ENCODE peak calls at places on chromosomes 16 and 17, in ten cellular contexts. N, J, R, B, E, K, I, L, D and H are unnamed samples. For H3K4me1, the result is how much of the 10 kb centered on the place peaks cover.

GRCh38 chr16:66079671-66080070 is 286.8 kb upstream of the CDH5 start:
- DNase-seq in N (no peak), J (no peak), R (no peak), B (no peak), E (no peak), K (no peak), I (no peak), L (no peak), D (peak), H (no peak)

GRCh38 chr17:40610359-40610758 is 37.3 kb downstream of the SMARCE1 start:
- DNase-seq in N (no peak), J (no peak), R (no peak), B (no peak), E (no peak), K (peak), I (no peak), L (no peak), D (no peak), H (no peak)

GRCh38 chr17:18948476-18949006 is 3.4 kb upstream of the SLC5A10 start:
- DNase-seq in N (no peak), J (no peak), R (no peak), B (no peak), E (no peak), K (no peak), I (no peak), L (no peak), D (no peak), H (no peak)

GRCh38 chr17:44222112-44222869 is 2.8 kb upstream of the UBTF start:
- DNase-seq in N (peak), J (peak), R (peak), B (peak), E (no peak), K (peak), I (peak), L (peak), D (peak), H (no peak)

GRCh38 chr16:4500283-4500682 is 24.1 kb downstream of the HMOX2 start:
- DNase-seq in N (no peak), J (no peak), R (no peak), B (no peak), E (no peak), K (no peak), I (peak), L (no peak), D (peak), H (no peak)

GRCh38 chr16:59540621-59541020 is 806.5 kb upstream of the GOT2 start:
- DNase-seq in N (no peak), J (no peak), R (no peak), B (no peak), E (no peak), K (no peak), I (no peak), L (no peak), D (peak), H (no peak)

GRCh38 chr17:28573966-28574480 is 2.7 kb downstream of the ALDOC start:
- DNase-seq in N (no peak), J (no peak), R (no peak), B (no peak), E (no peak), K (no peak), I (no peak), L (no peak), D (no peak), H (no peak)

GRCh38 chr17:46115687-46116086 is 77.5 kb downstream of the KANSL1 start:
- DNase-seq in N (no peak), J (no peak), R (no peak), B (no peak), E (no peak), K (no peak), I (no peak), L (no peak), D (peak), H (no peak)

GRCh38 chr16:15948532-15949209 is 745 bp upstream of the ABCC1 start:
- DNase-seq in N (no peak), J (no peak), R (no peak), B (no peak), E (no peak), K (peak), I (no peak), L (no peak), D (no peak), H (no peak)

GRCh38 chr17:628507-628941 is 86.1 kb downstream of the VPS53 start:
- DNase-seq in N (no peak), J (no peak), R (no peak), B (no peak), E (no peak), K (no peak), I (no peak), L (peak), D (no peak), H (no peak)

GRCh38 chr17:73089322-73089721 is 3.2 kb downstream of the SLC39A11 start:
- DNase-seq in N (no peak), J (no peak), R (no peak), B (no peak), E (no peak), K (no peak), I (no peak), L (no peak), D (no peak), H (no peak)

GRCh38 chr17:38454528-38454927 is 26.3 kb downstream of the ARHGAP23 start:
- DNase-seq in N (peak), J (no peak), R (no peak), B (peak), E (no peak), K (no peak), I (peak), L (peak), D (peak), H (no peak)

GRCh38 chr17:18319604-18320256 is 4.6 kb downstream of the SMCR8 start:
- DNase-seq in N (no peak), J (no peak), R (no peak), B (no peak), E (no peak), K (peak), I (peak), L (no peak), D (peak), H (peak)

GRCh38 chr16:47213761-47214440 is 70.2 kb upstream of the NETO2 start:
- DNase-seq in N (no peak), J (no peak), R (no peak), B (no peak), E (no peak), K (no peak), I (no peak), L (no peak), D (peak), H (peak)

GRCh38 chr17:49214665-49215360 is 4.3 kb downstream of the ABI3 start:
- DNase-seq in N (no peak), J (no peak), R (no peak), B (no peak), E (no peak), K (no peak), I (no peak), L (no peak), D (no peak), H (no peak)

GRCh38 chr17:32274101-32274500 is 8.5 kb downstream of the RHBDL3 start:
- DNase-seq in N (no peak), J (no peak), R (no peak), B (no peak), E (no peak), K (no peak), I (no peak), L (no peak), D (no peak), H (no peak)

GRCh38 chr16:79658301-79659001 is 57.9 kb upstream of the MAF start:
- DNase-seq in N (no peak), J (no peak), R (no peak), B (peak), E (no peak), K (no peak), I (peak), L (no peak), D (peak), H (peak)

GRCh38 chr16:10765772-10766171 is 22.1 kb downstream of the NUBP1 start:
- DNase-seq in N (no peak), J (no peak), R (no peak), B (no peak), E (no peak), K (peak), I (no peak), L (no peak), D (no peak), H (no peak)

GRCh38 chr16:706189-707061 is 824 bp upstream of the FBXL16 start:
- DNase-seq in N (no peak), J (no peak), R (no peak), B (no peak), E (no peak), K (no peak), I (no peak), L (no peak), D (no peak), H (no peak)

GRCh38 chr17:78645421-78646295 is 68.5 kb upstream of the DNAH17 start:
- DNase-seq in N (peak), J (peak), R (no peak), B (peak), E (no peak), K (peak), I (peak), L (peak), D (peak), H (no peak)

GRCh38 chr17:69713815-69714214 is 299.3 kb downstream of the MAP2K6 start:
- DNase-seq in N (no peak), J (no peak), R (no peak), B (no peak), E (no peak), K (no peak), I (no peak), L (no peak), D (no peak), H (no peak)

GRCh38 chr16:12340151-12340733 is 363.7 kb downstream of the SNX29 start:
- DNase-seq in N (no peak), J (no peak), R (no peak), B (no peak), E (no peak), K (peak), I (peak), L (no peak), D (peak), H (peak)

GRCh38 chr16:85017151-85017550 is 5.8 kb upstream of the ZDHHC7 start:
- DNase-seq in N (no peak), J (no peak), R (no peak), B (no peak), E (no peak), K (peak), I (peak), L (no peak), D (peak), H (no peak)

GRCh38 chr17:53724726-53725125 is 98.0 kb upstream of the KIF2B start:
- DNase-seq in N (no peak), J (no peak), R (no peak), B (no peak), E (no peak), K (no peak), I (no peak), L (no peak), D (no peak), H (no peak)

GRCh38 chr16:5176505-5176904 is 78.9 kb upstream of the EEF2KMT start:
- DNase-seq in N (no peak), J (no peak), R (peak), B (no peak), E (no peak), K (no peak), I (no peak), L (no peak), D (no peak), H (no peak)

GRCh38 chr16:20905576-20905975 is 5.0 kb downstream of the LYRM1 start:
- DNase-seq in N (no peak), J (no peak), R (no peak), B (no peak), E (no peak), K (no peak), I (no peak), L (no peak), D (peak), H (no peak)

GRCh38 chr16:78505544-78506371 is 406.3 kb downstream of the WWOX start:
- DNase-seq in N (peak), J (no peak), R (no peak), B (peak), E (no peak), K (no peak), I (no peak), L (peak), D (no peak), H (no peak)

GRCh38 chr16:1309888-1310831 is 724 bp downstream of the UBE2I start:
- DNase-seq in N (peak), J (peak), R (no peak), B (peak), E (no peak), K (peak), I (no peak), L (peak), D (peak), H (no peak)

GRCh38 chr16:12896562-12896961 is 4.8 kb upstream of the SHISA9 start:
- DNase-seq in N (no peak), J (no peak), R (peak), B (no peak), E (no peak), K (peak), I (peak), L (no peak), D (no peak), H (no peak)

GRCh38 chr16:70522216-70523000 is 946 bp downstream of the COG4 start:
- DNase-seq in N (no peak), J (no peak), R (no peak), B (no peak), E (no peak), K (peak), I (no peak), L (no peak), D (no peak), H (no peak)

GRCh38 chr16:25095636-25096035 is 15.9 kb upstream of the LCMT1 start:
- DNase-seq in N (no peak), J (no peak), R (no peak), B (no peak), E (no peak), K (no peak), I (peak), L (no peak), D (no peak), H (no peak)

GRCh38 chr17:17780941-17781590 is 55.7 kb downstream of the SREBF1 start:
- DNase-seq in N (no peak), J (no peak), R (peak), B (peak), E (no peak), K (no peak), I (no peak), L (no peak), D (peak), H (no peak)

GRCh38 chr16:11050536-11050935 is 106.2 kb downstream of the CLEC16A start:
- DNase-seq in N (no peak), J (no peak), R (no peak), B (peak), E (no peak), K (no peak), I (no peak), L (no peak), D (no peak), H (no peak)

GRCh38 chr17:70527364-70527888 is 358.1 kb downstream of the KCNJ2 start:
- DNase-seq in N (no peak), J (no peak), R (no peak), B (no peak), E (no peak), K (no peak), I (no peak), L (no peak), D (no peak), H (no peak)

GRCh38 chr16:66881014-66881417 is 701 bp downstream of the PDP2 start:
- DNase-seq in N (no peak), J (no peak), R (peak), B (no peak), E (no peak), K (no peak), I (peak), L (no peak), D (no peak), H (no peak)

GRCh38 chr16:18969855-18970240 is 13.9 kb upstream of the TMC7 start:
- DNase-seq in N (no peak), J (no peak), R (no peak), B (no peak), E (no peak), K (no peak), I (no peak), L (no peak), D (no peak), H (no peak)

GRCh38 chr17:74521701-74522201 is 9.5 kb downstream of the CD300LB start:
- DNase-seq in N (no peak), J (no peak), R (no peak), B (no peak), E (no peak), K (no peak), I (peak), L (peak), D (no peak), H (no peak)

GRCh38 chr17:74892974-74893911 is at the start of gene FADS6:
- DNase-seq in N (no peak), J (no peak), R (no peak), B (no peak), E (no peak), K (no peak), I (no peak), L (peak), D (no peak), H (no peak)

GRCh38 chr17:57925361-57925990 is 29.7 kb downstream of the CUEDC1 start:
- DNase-seq in N (no peak), J (no peak), R (no peak), B (no peak), E (no peak), K (no peak), I (no peak), L (no peak), D (no peak), H (no peak)

DNA sequence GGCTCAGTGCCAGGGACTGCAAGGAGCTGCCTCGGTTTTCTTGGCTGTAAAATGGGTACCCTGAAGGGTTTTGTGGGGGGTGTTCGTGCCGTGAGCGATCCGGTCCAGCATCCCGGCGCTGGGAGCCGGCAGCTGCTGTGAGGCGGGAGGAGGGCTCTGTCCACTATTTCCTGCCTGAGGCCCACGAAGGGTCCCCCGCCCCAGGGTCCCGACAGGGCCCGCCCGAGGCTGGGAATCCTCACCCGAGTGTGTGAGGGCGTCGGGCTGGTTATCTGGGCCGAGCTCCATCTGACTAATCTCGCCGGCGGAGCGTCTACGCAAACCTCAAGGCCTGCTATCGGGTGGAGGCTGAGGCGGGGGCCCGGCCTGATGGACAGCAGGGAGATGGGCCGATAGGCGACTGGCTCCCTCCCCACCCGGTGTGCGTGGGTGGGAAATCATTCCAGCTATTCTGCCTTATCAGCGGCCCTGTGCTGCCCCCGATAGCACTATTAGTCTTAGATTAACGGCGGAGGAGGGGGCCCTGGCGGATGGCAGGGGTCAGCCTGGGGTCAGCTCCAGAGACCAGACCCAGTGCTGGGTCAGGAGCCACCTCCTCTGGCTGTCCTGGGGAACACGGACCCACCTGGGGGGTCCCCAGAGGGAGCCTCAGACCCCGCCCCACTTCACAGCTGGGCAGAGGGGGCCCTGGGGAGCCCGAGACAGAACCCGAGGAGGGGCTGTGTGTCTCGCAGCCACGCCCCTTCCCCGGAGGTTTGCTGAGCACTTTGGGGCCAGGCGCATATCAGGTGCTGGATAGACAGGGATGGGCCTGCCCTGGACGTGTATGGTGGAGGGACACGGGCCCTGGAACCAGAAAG is 44.7 kb downstream of the ZFPM1 start:
- DNase-seq in N (no peak), J (no peak), R (no peak), B (no peak), E (no peak), K (no peak), I (no peak), L (no peak), D (peak), H (no peak)
- H3K27ac ChIP-seq in N (no peak), J (no peak), R (no peak), B (no peak), E (no peak), K (no peak), I (no peak), L (peak), D (no peak), H (no peak)

GRCh38 chr17:59851431-59852375 is 41.0 kb downstream of the TUBD1 start:
- DNase-seq in N (no peak), J (no peak), R (no peak), B (peak), E (no peak), K (no peak), I (no peak), L (no peak), D (peak), H (no peak)
- H3K4me1 ChIP-seq in N (under half), J (under half), R (under half), B (under half), E (under half), K (under half), I (under half), L (under half), D (under half), H (under half)

DNA sequence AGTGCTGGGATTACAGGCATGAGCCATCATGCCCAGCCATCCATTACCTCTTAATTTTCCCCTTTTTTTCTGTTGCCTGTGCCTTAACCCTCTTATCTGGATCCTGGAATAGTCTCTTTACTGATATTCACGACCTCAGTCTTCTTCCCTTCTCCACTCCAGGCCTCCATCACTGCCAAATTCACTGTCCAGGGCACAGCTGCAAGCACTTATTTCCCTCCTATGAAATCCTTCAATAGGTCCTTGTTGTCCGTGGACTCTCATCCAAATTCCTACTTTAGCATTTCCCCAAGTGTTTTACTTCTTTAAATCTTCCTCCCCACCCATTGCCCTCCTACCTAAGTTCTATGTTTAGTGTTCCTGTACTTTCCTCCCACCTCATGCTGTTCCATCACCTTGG is 35.5 kb downstream of the FAM20A start:
- DNase-seq in N (no peak), J (no peak), R (no peak), B (no peak), E (no peak), K (no peak), I (no peak), L (no peak), D (no peak), H (no peak)
- H3K27ac ChIP-seq in N (no peak), J (no peak), R (no peak), B (no peak), E (no peak), K (no peak), I (no peak), L (no peak), D (no peak), H (no peak)

DNA sequence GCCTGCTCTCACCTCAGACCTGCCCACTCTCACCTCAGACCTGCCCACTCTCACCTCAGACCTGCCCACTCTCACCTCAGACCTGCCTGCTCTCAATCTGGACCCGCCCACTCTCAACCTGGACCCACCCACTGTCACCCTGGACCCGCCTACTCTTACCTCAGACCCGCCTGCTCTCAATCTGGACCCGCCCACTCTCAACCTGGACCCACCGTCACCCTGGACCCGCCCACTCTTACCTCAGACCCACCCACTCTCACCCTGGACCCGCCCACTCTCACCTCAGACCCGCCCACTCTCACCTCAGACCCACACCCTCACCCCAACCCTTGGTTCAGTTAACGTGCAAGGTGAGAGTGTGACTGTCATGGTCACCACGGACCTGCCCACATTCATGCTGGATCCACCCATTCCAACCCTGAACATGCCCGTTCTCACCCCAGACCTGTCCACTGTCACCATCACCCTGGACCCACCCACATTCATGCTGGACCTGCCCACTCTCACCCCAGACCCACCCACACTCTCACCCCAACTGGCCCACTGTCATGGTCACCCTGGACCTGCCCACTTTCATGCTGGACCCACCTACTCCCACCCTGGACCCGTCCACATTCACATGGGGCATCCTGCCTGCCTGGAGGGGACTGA is 31.2 kb upstream of the ENPP7 start:
- DNase-seq in N (no peak), J (no peak), R (no peak), B (no peak), E (no peak), K (no peak), I (no peak), L (no peak), D (no peak), H (no peak)
- H3K4me1 ChIP-seq in N (under half), J (under half), R (under half), B (under half), E (under half), K (under half), I (under half), L (under half), D (under half), H (under half)

DNA sequence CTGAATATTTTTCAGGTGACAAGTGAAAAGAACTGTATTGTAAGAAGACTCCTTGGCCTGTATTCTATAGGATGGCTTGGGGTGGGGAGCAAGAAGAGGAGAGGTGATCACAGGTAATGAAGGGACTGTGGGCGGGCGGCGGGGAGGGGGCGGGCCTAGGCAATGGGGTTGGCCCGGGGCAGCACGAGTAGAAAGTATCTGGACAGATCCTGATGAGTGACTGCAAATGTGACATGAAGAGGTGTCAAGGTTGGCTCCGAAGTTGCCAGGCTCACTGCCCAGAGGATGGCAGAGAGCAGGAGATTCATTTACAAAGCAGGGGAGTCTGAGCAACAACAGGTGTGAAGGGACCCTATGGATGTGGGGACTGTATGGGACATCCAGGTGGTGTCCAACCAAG is 10.8 kb upstream of the G6PC1 start:
- DNase-seq in N (no peak), J (no peak), R (no peak), B (no peak), E (no peak), K (no peak), I (no peak), L (no peak), D (no peak), H (no peak)
- H3K27ac ChIP-seq in N (no peak), J (no peak), R (no peak), B (no peak), E (no peak), K (no peak), I (no peak), L (no peak), D (no peak), H (no peak)